ENCODE peak calls at places on chromosomes 3 and 15, in seven cellular contexts. One of them, this sample, is unnamed.

GRCh38 chr15:47715856-47716445 is 1.4 kb upstream of the SEMA6D start:
- DNase-seq in astrocyte of the spinal cord: peak
- DNase-seq in cardiac muscle cell: no peak
- DNase-seq in HCT116: no peak
- DNase-seq in dorsolateral prefrontal cortex: peak
- DNase-seq in ovary: peak
- DNase-seq in lower leg skin: no peak
- DNase-seq in this sample: no peak

GRCh38 chr3:159824341-159824740 is 164.3 kb upstream of the IL12A start:
- DNase-seq in dorsolateral prefrontal cortex: no peak
- DNase-seq in astrocyte of the spinal cord: peak
- DNase-seq in cardiac muscle cell: peak
- DNase-seq in lower leg skin: no peak
- DNase-seq in ovary: no peak
- DNase-seq in HCT116: peak
- DNase-seq in this sample: peak

GRCh38 chr3:197165890-197166289 is 132.5 kb downstream of the DLG1 start:
- DNase-seq in lower leg skin: no peak
- DNase-seq in astrocyte of the spinal cord: no peak
- DNase-seq in HCT116: no peak
- DNase-seq in dorsolateral prefrontal cortex: no peak
- DNase-seq in cardiac muscle cell: no peak
- DNase-seq in ovary: no peak
- DNase-seq in this sample: no peak

GRCh38 chr15:95470997-95471692 is 859.4 kb upstream of the NR2F2 start:
- DNase-seq in cardiac muscle cell: no peak
- DNase-seq in lower leg skin: no peak
- DNase-seq in dorsolateral prefrontal cortex: no peak
- DNase-seq in HCT116: no peak
- DNase-seq in ovary: peak
- DNase-seq in astrocyte of the spinal cord: peak
- DNase-seq in this sample: no peak

GRCh38 chr3:126113238-126113555 is 29.3 kb upstream of the SLC41A3 start:
- DNase-seq in lower leg skin: peak
- DNase-seq in ovary: no peak
- DNase-seq in cardiac muscle cell: no peak
- DNase-seq in HCT116: no peak
- DNase-seq in dorsolateral prefrontal cortex: no peak
- DNase-seq in astrocyte of the spinal cord: no peak
- DNase-seq in this sample: no peak

GRCh38 chr15:50744601-50745000 is 20.9 kb downstream of the SPPL2A start:
- DNase-seq in cardiac muscle cell: no peak
- DNase-seq in dorsolateral prefrontal cortex: no peak
- DNase-seq in HCT116: no peak
- DNase-seq in astrocyte of the spinal cord: no peak
- DNase-seq in lower leg skin: no peak
- DNase-seq in ovary: no peak
- DNase-seq in this sample: no peak

GRCh38 chr3:45986303-45986982 is 9.2 kb downstream of the FYCO1 start:
- DNase-seq in astrocyte of the spinal cord: peak
- DNase-seq in dorsolateral prefrontal cortex: no peak
- DNase-seq in cardiac muscle cell: peak
- DNase-seq in ovary: no peak
- DNase-seq in lower leg skin: no peak
- DNase-seq in HCT116: no peak
- DNase-seq in this sample: no peak

GRCh38 chr3:49465269-49466034 is 4.6 kb upstream of the DAG1 start:
- DNase-seq in lower leg skin: no peak
- DNase-seq in ovary: no peak
- DNase-seq in HCT116: no peak
- DNase-seq in cardiac muscle cell: no peak
- DNase-seq in dorsolateral prefrontal cortex: no peak
- DNase-seq in astrocyte of the spinal cord: no peak
- DNase-seq in this sample: no peak

GRCh38 chr3:120324185-120324584 is 25.0 kb downstream of the LRRC58 start:
- DNase-seq in lower leg skin: no peak
- DNase-seq in ovary: no peak
- DNase-seq in astrocyte of the spinal cord: peak
- DNase-seq in dorsolateral prefrontal cortex: no peak
- DNase-seq in HCT116: no peak
- DNase-seq in cardiac muscle cell: no peak
- DNase-seq in this sample: no peak

GRCh38 chr3:192915724-192916123 is 1.9 kb downstream of the MB21D2 start:
- DNase-seq in HCT116: no peak
- DNase-seq in lower leg skin: no peak
- DNase-seq in astrocyte of the spinal cord: no peak
- DNase-seq in ovary: no peak
- DNase-seq in cardiac muscle cell: no peak
- DNase-seq in dorsolateral prefrontal cortex: no peak
- DNase-seq in this sample: no peak

GRCh38 chr3:62954579-62954978 is 79.4 kb upstream of the CADPS start:
- DNase-seq in cardiac muscle cell: no peak
- DNase-seq in ovary: no peak
- DNase-seq in lower leg skin: no peak
- DNase-seq in astrocyte of the spinal cord: no peak
- DNase-seq in HCT116: no peak
- DNase-seq in dorsolateral prefrontal cortex: no peak
- DNase-seq in this sample: no peak

GRCh38 chr3:146218880-146219866 is 31.7 kb downstream of the PLSCR4 start:
- DNase-seq in lower leg skin: no peak
- DNase-seq in dorsolateral prefrontal cortex: no peak
- DNase-seq in astrocyte of the spinal cord: peak
- DNase-seq in ovary: peak
- DNase-seq in HCT116: no peak
- DNase-seq in cardiac muscle cell: peak
- DNase-seq in this sample: peak

GRCh38 chr15:79283252-79284048 is 928 bp downstream of the ANKRD34C start:
- DNase-seq in lower leg skin: no peak
- DNase-seq in astrocyte of the spinal cord: peak
- DNase-seq in dorsolateral prefrontal cortex: peak
- DNase-seq in cardiac muscle cell: peak
- DNase-seq in ovary: peak
- DNase-seq in HCT116: no peak
- DNase-seq in this sample: no peak

GRCh38 chr3:126850370-126851085 is 132.4 kb upstream of the PLXNA1 start:
- DNase-seq in ovary: peak
- DNase-seq in lower leg skin: peak
- DNase-seq in HCT116: no peak
- DNase-seq in dorsolateral prefrontal cortex: no peak
- DNase-seq in astrocyte of the spinal cord: peak
- DNase-seq in cardiac muscle cell: peak
- DNase-seq in this sample: no peak

GRCh38 chr3:14042680-14043079 is 82.0 kb downstream of the CHCHD4 start:
- DNase-seq in HCT116: no peak
- DNase-seq in ovary: no peak
- DNase-seq in cardiac muscle cell: no peak
- DNase-seq in lower leg skin: no peak
- DNase-seq in dorsolateral prefrontal cortex: no peak
- DNase-seq in astrocyte of the spinal cord: peak
- DNase-seq in this sample: no peak

GRCh38 chr3:127445581-127446368 is 144.8 kb downstream of the TPRA1 start:
- DNase-seq in HCT116: no peak
- DNase-seq in ovary: peak
- DNase-seq in cardiac muscle cell: no peak
- DNase-seq in astrocyte of the spinal cord: no peak
- DNase-seq in dorsolateral prefrontal cortex: no peak
- DNase-seq in lower leg skin: peak
- DNase-seq in this sample: no peak

GRCh38 chr15:90600954-90601353 is 71.2 kb downstream of the CRTC3 start:
- DNase-seq in lower leg skin: peak
- DNase-seq in astrocyte of the spinal cord: no peak
- DNase-seq in dorsolateral prefrontal cortex: no peak
- DNase-seq in ovary: no peak
- DNase-seq in cardiac muscle cell: no peak
- DNase-seq in HCT116: no peak
- DNase-seq in this sample: no peak

GRCh38 chr15:65286069-65286703 is 497 bp downstream of the PARP16 start:
- DNase-seq in lower leg skin: no peak
- DNase-seq in HCT116: no peak
- DNase-seq in astrocyte of the spinal cord: peak
- DNase-seq in dorsolateral prefrontal cortex: peak
- DNase-seq in ovary: peak
- DNase-seq in cardiac muscle cell: peak
- DNase-seq in this sample: peak

GRCh38 chr3:87167634-87168456 is 59.3 kb upstream of the CHMP2B start:
- DNase-seq in ovary: no peak
- DNase-seq in lower leg skin: no peak
- DNase-seq in cardiac muscle cell: peak
- DNase-seq in astrocyte of the spinal cord: peak
- DNase-seq in dorsolateral prefrontal cortex: no peak
- DNase-seq in HCT116: peak
- DNase-seq in this sample: no peak

GRCh38 chr3:127717357-127718243 is 44.8 kb downstream of the ABTB1 start:
- DNase-seq in HCT116: no peak
- DNase-seq in astrocyte of the spinal cord: no peak
- DNase-seq in dorsolateral prefrontal cortex: no peak
- DNase-seq in cardiac muscle cell: no peak
- DNase-seq in lower leg skin: no peak
- DNase-seq in ovary: no peak
- DNase-seq in this sample: no peak

GRCh38 chr3:141000027-141000663 is 51.0 kb upstream of the SPSB4 start:
- DNase-seq in lower leg skin: no peak
- DNase-seq in ovary: peak
- DNase-seq in dorsolateral prefrontal cortex: peak
- DNase-seq in HCT116: peak
- DNase-seq in cardiac muscle cell: peak
- DNase-seq in astrocyte of the spinal cord: peak
- DNase-seq in this sample: peak

DNA sequence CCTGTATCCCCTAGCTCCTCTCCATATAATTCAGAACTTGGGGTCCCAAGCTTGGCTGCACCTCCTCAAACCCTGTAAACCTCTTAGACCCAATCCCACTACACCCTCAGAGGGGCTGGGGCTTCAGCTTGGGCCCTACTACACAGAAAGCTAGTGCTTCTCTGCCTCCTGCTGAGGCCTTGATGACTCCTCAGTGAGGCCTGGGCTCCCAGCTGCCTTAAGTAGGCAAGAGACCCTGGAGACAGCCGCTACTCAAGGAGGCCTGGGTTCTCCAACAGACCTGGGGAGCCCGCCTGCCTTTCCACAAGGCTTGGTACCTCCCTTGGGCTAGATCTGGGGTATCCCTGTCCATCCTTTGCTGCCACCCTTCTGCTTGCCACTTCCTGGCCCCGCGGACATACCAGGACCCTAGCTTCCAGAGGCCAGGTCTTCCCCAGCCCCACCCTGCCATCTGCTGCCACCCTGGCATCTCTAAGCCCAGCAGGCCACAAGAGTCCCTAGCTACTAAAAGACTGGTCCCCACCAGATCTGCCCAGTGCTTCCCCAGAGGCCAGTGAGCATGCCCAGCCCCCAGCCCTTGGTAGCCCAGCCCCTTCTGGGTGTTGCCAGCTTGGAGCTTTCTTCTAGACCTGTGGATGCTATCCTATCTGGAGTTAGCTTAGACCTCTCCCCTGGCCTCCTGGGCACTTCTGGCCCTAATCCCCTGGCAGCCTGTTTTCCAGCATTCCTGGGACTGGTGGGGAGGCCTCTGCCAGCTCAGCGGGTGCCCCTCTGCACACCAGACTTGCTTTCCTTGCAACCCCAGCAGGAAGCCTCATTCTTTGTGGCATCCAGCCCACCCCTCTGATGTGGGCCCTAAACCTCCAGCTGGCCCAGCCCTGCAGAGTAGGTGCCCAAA is 13.7 kb downstream of the C15orf39 start:
- DNase-seq in ovary: no peak
- DNase-seq in cardiac muscle cell: no peak
- DNase-seq in lower leg skin: no peak
- DNase-seq in astrocyte of the spinal cord: no peak
- DNase-seq in dorsolateral prefrontal cortex: no peak
- DNase-seq in HCT116: no peak
- DNase-seq in this sample: no peak
- TF ChIP-seq CTCF in ovary: no peak
- TF ChIP-seq CTCF in cardiac muscle cell: no peak
- TF ChIP-seq CTCF in lower leg skin: no peak
- TF ChIP-seq CTCF in astrocyte of the spinal cord: no peak
- TF ChIP-seq CTCF in dorsolateral prefrontal cortex: no peak
- TF ChIP-seq CTCF in HCT116: no peak
- TF ChIP-seq CTCF in this sample: no peak

GRCh38 chr3:195117978-195118581 is 152.9 kb downstream of the XXYLT1 start:
- DNase-seq in ovary: no peak
- DNase-seq in HCT116: peak
- DNase-seq in dorsolateral prefrontal cortex: no peak
- DNase-seq in lower leg skin: no peak
- DNase-seq in astrocyte of the spinal cord: no peak
- DNase-seq in cardiac muscle cell: no peak
- DNase-seq in this sample: peak
- TF ChIP-seq CTCF in ovary: no peak
- TF ChIP-seq CTCF in HCT116: no peak
- TF ChIP-seq CTCF in dorsolateral prefrontal cortex: no peak
- TF ChIP-seq CTCF in lower leg skin: no peak
- TF ChIP-seq CTCF in astrocyte of the spinal cord: peak
- TF ChIP-seq CTCF in cardiac muscle cell: peak
- TF ChIP-seq CTCF in this sample: no peak

DNA sequence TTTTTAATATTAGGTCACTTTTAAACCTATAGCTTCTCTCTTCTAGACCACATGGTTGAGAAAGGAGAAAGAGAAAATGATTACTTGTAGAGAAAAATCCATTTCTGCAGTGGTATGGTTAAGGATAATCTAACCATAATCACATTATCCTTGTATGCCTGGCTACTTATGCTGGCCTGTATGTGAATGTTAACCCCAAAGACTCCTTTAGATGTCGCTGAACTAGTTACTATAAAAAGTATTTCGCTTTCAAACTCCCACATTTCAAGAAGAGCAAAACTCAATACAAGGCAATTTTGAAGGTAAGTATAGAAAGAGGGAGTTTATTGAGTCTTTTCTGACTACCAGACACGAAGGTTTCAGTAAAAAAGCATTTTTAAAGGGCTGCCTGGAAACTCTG is 2.2 kb downstream of the KCTD6 start:
- DNase-seq in astrocyte of the spinal cord: no peak
- DNase-seq in HCT116: no peak
- DNase-seq in cardiac muscle cell: no peak
- DNase-seq in lower leg skin: no peak
- DNase-seq in ovary: no peak
- DNase-seq in dorsolateral prefrontal cortex: no peak
- DNase-seq in this sample: no peak
- TF ChIP-seq CTCF in astrocyte of the spinal cord: no peak
- TF ChIP-seq CTCF in HCT116: no peak
- TF ChIP-seq CTCF in cardiac muscle cell: peak
- TF ChIP-seq CTCF in lower leg skin: no peak
- TF ChIP-seq CTCF in ovary: no peak
- TF ChIP-seq CTCF in dorsolateral prefrontal cortex: no peak
- TF ChIP-seq CTCF in this sample: no peak

DNA sequence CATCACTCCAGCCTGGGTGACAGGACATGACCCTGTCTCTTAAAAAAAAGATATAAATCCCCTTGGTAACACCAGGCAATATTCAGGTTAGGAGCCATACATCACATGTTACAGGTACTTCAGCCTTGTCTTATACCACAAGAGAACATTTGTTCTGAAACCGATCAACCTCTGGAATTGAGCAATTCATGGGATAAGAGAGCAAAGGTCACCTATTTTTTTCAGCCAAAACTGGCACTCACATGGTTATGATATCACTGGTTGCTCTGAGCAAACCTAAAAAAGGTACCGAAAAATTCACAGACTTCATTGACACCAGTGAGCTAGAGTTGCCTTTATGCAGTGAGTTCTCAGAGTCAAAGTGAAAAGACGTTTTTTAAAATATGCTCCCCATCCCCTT is 9.1 kb downstream of the SPICE1 start:
- DNase-seq in dorsolateral prefrontal cortex: no peak
- DNase-seq in astrocyte of the spinal cord: no peak
- DNase-seq in ovary: no peak
- DNase-seq in lower leg skin: no peak
- DNase-seq in HCT116: no peak
- DNase-seq in cardiac muscle cell: no peak
- DNase-seq in this sample: no peak
- TF ChIP-seq CTCF in dorsolateral prefrontal cortex: no peak
- TF ChIP-seq CTCF in astrocyte of the spinal cord: no peak
- TF ChIP-seq CTCF in ovary: no peak
- TF ChIP-seq CTCF in lower leg skin: no peak
- TF ChIP-seq CTCF in HCT116: no peak
- TF ChIP-seq CTCF in cardiac muscle cell: no peak
- TF ChIP-seq CTCF in this sample: no peak